ENCODE peak calls at places on chromosomes 6 and 20, in five cellular contexts. J is K562, D is WTC11, P is HepG2, G is H1. F is an unnamed sample.

GRCh38 chr6:37624121-37624520 is 73.6 kb downstream of the MDGA1 start:
- DNase-seq in J (no peak), D (no peak), P (no peak), G (no peak), F (no peak)

GRCh38 chr20:6058684-6059295 is 4.9 kb upstream of the LRRN4 start:
- DNase-seq in J (no peak), D (no peak), P (no peak), G (no peak), F (no peak)

GRCh38 chr6:157244175-157244574 is 79.1 kb downstream of the TMEM242 start:
- DNase-seq in J (peak; percentile 35), D (no peak), P (no peak), G (no peak), F (no peak)

GRCh38 chr6:34852406-34853085 is 35.3 kb downstream of the TAF11 start:
- DNase-seq in J (no peak), D (peak; percentile 25), P (no peak), G (no peak), F (no peak)

GRCh38 chr6:52667572-52667971 is 3.3 kb upstream of the TMEM14A start:
- DNase-seq in J (no peak), D (no peak), P (no peak), G (no peak), F (peak; percentile 45)

GRCh38 chr6:108684809-108685329 is 124.2 kb downstream of the FOXO3 start:
- DNase-seq in J (peak; percentile 64), D (no peak), P (no peak), G (no peak), F (no peak)

GRCh38 chr20:45343867-45344721 is 4.1 kb downstream of the SDC4 start:
- DNase-seq in J (peak; percentile 80), D (no peak), P (peak; percentile 97), G (no peak), F (no peak)

GRCh38 chr20:51385941-51386530 is 156.5 kb downstream of the NFATC2 start:
- DNase-seq in J (peak; percentile 35), D (peak; percentile 53), P (peak; percentile 53), G (no peak), F (no peak)

GRCh38 chr20:62893700-62894099 is 32.1 kb upstream of the TCFL5 start:
- DNase-seq in J (no peak), D (no peak), P (no peak), G (no peak), F (no peak)

GRCh38 chr6:158639056-158639455 is 5.5 kb downstream of the DYNLT1 start:
- DNase-seq in J (no peak), D (no peak), P (no peak), G (peak; percentile 41), F (no peak)

GRCh38 chr6:15254074-15254975 is 8.5 kb downstream of the JARID2 start:
- DNase-seq in J (peak; percentile 66), D (no peak), P (peak; percentile 48), G (no peak), F (peak; percentile 82)

GRCh38 chr6:50815436-50816114 is 3.1 kb upstream of the TFAP2B start:
- DNase-seq in J (peak; percentile 48), D (no peak), P (no peak), G (no peak), F (no peak)
- TF ChIP-seq ATF2 in J (no peak), D (no peak), P (no peak), G (no peak), F (no peak)

DNA sequence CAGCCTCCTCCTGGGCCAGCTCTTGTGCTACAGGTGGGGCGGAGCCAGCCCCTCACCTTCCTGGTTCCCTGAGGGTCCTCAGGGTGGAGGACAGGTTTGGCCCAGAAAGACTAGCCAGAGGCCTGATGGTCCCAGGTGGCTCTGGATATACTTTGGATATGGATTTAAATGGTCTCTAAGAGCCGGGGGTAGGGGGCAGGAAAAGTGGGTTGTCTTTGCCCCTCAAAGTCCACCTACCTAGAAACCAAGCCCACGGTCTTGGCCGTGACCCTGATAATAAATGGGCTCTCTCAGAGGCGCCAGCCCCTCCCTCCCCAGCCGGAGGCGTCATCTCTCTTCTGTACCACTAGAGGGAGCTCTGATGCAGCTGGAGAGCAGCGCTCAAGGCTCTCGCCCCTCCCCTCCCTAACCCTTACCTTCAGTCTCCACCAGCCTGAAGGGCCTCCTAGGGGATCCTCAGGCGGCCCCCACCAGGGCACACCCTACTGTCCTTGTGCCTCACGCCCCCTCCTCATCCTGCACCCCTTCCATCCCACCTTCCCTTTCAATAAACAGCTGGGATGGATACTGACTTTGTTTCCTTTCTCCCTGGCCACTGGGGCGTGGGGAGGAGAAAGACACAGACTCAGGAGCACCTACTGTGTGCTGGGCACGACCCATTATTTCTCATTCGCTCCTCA is 7.5 kb downstream of the NRSN2 start:
- DNase-seq in J (peak; percentile 87), D (peak; percentile 84), P (peak; percentile 87), G (peak; percentile 92), F (no peak)
- TF ChIP-seq ATF2 in J (no peak), D (no peak), P (peak; percentile 91), G (no peak), F (no peak)

DNA sequence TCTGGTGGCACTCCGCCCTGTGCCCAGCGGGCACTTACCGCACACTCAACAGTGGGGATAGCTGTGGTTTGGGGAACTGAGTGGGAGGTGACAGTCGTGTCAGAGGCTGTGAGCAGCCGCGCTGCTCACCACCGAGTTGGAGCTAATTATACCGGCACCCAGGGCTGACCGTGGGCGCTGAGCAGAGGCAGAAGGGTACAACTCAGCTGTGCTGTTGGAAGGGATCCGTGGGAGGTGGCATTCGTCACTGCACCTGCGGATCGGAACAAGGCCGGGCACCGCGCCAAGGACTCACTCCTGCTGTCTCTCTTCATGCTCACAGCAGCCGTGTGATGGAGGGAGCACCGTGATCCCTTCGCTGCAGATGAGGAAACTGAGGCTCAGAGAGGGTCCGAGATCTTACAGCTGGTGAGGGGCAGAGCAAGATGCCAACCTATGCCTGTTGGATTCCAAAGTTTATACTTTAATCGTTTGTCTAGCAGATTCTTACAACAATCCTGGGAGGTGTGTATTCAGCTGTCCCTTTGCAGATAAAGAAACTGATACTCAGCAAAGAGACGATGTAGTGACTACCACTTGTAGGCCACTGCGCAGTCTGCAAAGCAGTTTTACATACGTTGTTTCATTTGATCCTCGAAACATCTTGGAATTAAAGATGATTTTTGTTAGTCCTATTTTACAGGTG is 713 bp upstream of the ELMO2 start:
- DNase-seq in J (no peak), D (peak; percentile 22), P (peak; percentile 47), G (no peak), F (peak; percentile 42)
- TF ChIP-seq ATF2 in J (no peak), D (no peak), P (no peak), G (no peak), F (no peak)

GRCh38 chr6:7088076-7088742 is 19.6 kb upstream of the RREB1 start:
- DNase-seq in J (no peak), D (no peak), P (no peak), G (no peak), F (no peak)
- TF ChIP-seq ATF2 in J (no peak), D (no peak), P (no peak), G (no peak), F (no peak)

DNA sequence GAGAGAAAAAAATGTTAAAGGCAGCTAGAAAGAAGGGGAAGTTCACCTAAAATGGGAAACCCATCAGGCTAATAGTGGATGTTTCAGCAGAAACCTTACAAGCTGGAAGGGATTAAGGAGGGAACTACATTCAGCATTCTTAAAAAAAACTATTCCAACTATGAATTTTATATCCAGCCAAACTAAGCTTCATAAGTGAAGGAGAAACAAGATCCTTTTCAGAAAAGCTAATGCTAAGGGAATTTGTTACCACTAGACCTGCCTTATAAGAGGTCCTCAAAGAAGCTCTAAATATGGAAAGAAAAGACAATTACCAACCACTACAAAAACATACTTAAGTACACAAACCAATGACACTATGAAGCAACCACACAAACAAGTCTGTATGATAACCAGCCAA is 59.2 kb upstream of the SLC35F1 start:
- DNase-seq in J (no peak), D (no peak), P (no peak), G (no peak), F (no peak)
- TF ChIP-seq ATF2 in J (no peak), D (no peak), P (no peak), G (no peak), F (no peak)

DNA sequence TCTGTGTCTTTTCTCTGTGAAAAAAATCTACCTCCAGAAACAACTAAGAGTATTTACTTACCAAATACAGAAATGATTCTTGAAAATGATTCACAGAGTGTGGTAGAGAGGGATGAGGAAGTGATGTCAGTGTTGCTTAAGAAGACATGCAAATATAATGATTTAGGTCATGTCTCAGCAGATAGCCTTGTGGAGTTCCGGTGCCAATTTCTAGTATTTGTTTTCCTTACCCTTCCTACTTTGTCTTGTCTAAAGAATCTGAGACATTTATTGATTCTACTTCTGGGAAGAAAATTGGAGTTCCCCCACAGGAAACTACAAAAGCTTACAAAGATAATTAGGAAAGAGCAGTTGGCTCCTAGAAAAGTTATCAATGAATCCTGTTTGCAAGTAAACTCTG is 68.8 kb downstream of the GJA1 start:
- DNase-seq in J (no peak), D (no peak), P (no peak), G (no peak), F (no peak)
- TF ChIP-seq ATF2 in J (no peak), D (no peak), P (no peak), G (no peak), F (no peak)

GRCh38 chr6:82741996-82742385 is 323.6 kb downstream of the UBE3D start:
- DNase-seq in J (no peak), D (no peak), P (no peak), G (no peak), F (no peak)

GRCh38 chr6:82740066-82740465 is 325.6 kb downstream of the UBE3D start:
- DNase-seq in J (no peak), D (no peak), P (no peak), G (no peak), F (no peak)

GRCh38 chr6:82739266-82739665 is 326.4 kb downstream of the UBE3D start:
- DNase-seq in J (no peak), D (no peak), P (no peak), G (no peak), F (no peak)

GRCh38 chr6:82741325-82741995 is 324.2 kb downstream of the UBE3D start:
- DNase-seq in J (no peak), D (no peak), P (no peak), G (no peak), F (no peak)

DNA sequence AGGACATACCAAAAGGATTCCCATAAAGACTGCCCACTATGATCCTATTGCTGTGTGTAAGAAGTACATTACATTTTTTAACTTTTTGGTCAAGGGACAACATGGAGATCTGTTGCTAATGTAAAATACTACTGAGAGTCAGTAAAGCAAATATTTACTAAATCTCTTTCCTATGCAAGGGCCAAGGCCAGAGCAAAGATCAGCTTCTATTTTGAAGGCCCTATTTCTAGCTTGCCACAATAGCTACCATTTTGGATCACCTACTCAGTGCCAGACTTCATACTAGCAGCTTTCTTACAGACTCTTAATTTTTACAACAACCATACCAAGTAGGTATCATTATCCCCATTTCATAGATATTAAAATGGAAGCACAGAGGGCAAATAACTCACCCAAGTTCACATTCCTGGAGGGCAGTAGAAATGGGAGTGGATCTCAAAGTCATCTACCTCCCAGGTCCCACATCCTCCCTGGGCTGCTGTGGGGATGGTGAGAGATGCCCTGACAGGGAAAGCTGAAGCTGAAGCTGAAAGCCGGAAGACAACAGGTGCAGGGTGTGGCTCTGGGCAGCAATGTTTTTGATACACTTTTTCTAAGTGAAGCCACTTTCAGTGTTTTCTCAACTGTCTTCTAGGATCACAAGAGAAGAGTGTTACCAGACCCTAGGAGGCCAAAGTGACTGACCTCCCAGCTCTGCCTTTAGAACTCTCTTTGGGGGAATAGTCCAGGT is 321.2 kb downstream of the UBE3D start:
- DNase-seq in J (no peak), D (no peak), P (peak; percentile 15), G (no peak), F (no peak)
- TF ChIP-seq ATF2 in J (no peak), D (no peak), P (no peak), G (no peak), F (no peak)

F was measured in GM12878.